ENCODE peak calls at places on chromosome 7, in four cellular contexts. One of them, this sample, is unnamed.

GRCh38 chr7:101099969-101100781 is 14.9 kb downstream of the TRIM56 start:
- DNase-seq in fibroblast of lung: peak
- DNase-seq in fibroblast of the aortic adventitia: peak
- DNase-seq in posterior cingulate gyrus: peak
- DNase-seq in this sample: peak

GRCh38 chr7:4960363-4960762 is 1.4 kb upstream of the MMD2 start:
- DNase-seq in fibroblast of the aortic adventitia: no peak
- DNase-seq in fibroblast of lung: no peak
- DNase-seq in posterior cingulate gyrus: peak
- DNase-seq in this sample: no peak

GRCh38 chr7:26179826-26180497 is 20.6 kb downstream of the HNRNPA2B1 start:
- DNase-seq in fibroblast of the aortic adventitia: no peak
- DNase-seq in fibroblast of lung: no peak
- DNase-seq in posterior cingulate gyrus: no peak
- DNase-seq in this sample: no peak

GRCh38 chr7:156651472-156651871 is 10.9 kb downstream of the RNF32 start:
- DNase-seq in posterior cingulate gyrus: no peak
- DNase-seq in fibroblast of the aortic adventitia: no peak
- DNase-seq in fibroblast of lung: no peak
- DNase-seq in this sample: no peak

GRCh38 chr7:90244909-90245841 is at the start of gene CFAP69:
- DNase-seq in fibroblast of the aortic adventitia: peak
- DNase-seq in posterior cingulate gyrus: peak
- DNase-seq in fibroblast of lung: peak
- DNase-seq in this sample: peak

GRCh38 chr7:157423348-157423747 is 86.5 kb downstream of the DNAJB6 start:
- DNase-seq in fibroblast of lung: peak
- DNase-seq in posterior cingulate gyrus: no peak
- DNase-seq in fibroblast of the aortic adventitia: peak
- DNase-seq in this sample: no peak

GRCh38 chr7:150955519-150956394 is 22.4 kb downstream of the KCNH2 start:
- DNase-seq in fibroblast of the aortic adventitia: no peak
- DNase-seq in posterior cingulate gyrus: no peak
- DNase-seq in fibroblast of lung: peak
- DNase-seq in this sample: peak

GRCh38 chr7:139526578-139527544 is 3.4 kb downstream of the CLEC2L start:
- DNase-seq in posterior cingulate gyrus: no peak
- DNase-seq in fibroblast of the aortic adventitia: peak
- DNase-seq in fibroblast of lung: peak
- DNase-seq in this sample: no peak

GRCh38 chr7:1925973-1926907 is 256.2 kb downstream of the ELFN1 start:
- DNase-seq in fibroblast of lung: no peak
- DNase-seq in posterior cingulate gyrus: no peak
- DNase-seq in fibroblast of the aortic adventitia: no peak
- DNase-seq in this sample: no peak

GRCh38 chr7:70634610-70635068 is 497.3 kb upstream of the GALNT17 start:
- DNase-seq in posterior cingulate gyrus: no peak
- DNase-seq in fibroblast of lung: peak
- DNase-seq in fibroblast of the aortic adventitia: peak
- DNase-seq in this sample: no peak

GRCh38 chr7:16670021-16670420 is 24.0 kb downstream of the BZW2 start:
- DNase-seq in fibroblast of the aortic adventitia: peak
- DNase-seq in posterior cingulate gyrus: no peak
- DNase-seq in fibroblast of lung: peak
- DNase-seq in this sample: no peak

GRCh38 chr7:68783671-68784070 is 814.6 kb upstream of the AUTS2 start:
- DNase-seq in fibroblast of lung: peak
- DNase-seq in fibroblast of the aortic adventitia: no peak
- DNase-seq in posterior cingulate gyrus: no peak
- DNase-seq in this sample: no peak

GRCh38 chr7:128804472-128804871 is 12.7 kb downstream of the CCDC136 start:
- DNase-seq in fibroblast of lung: no peak
- DNase-seq in posterior cingulate gyrus: no peak
- DNase-seq in fibroblast of the aortic adventitia: no peak
- DNase-seq in this sample: no peak